ENCODE peak calls at places on chromosome 19, in six cellular contexts. W, E, T, P, C and G are unnamed samples.

GRCh38 chr19:29878973-29879654 is 62.9 kb upstream of the URI1 start:
- DNase-seq in W (peak; percentile 59), E (no peak), T (peak; percentile 21), P (no peak), C (peak; percentile 50), G (peak; percentile 28)

GRCh38 chr19:47781590-47782318 is 3.3 kb downstream of the SELENOW start:
- DNase-seq in W (no peak), E (no peak), T (no peak), P (peak; percentile 63), C (no peak), G (peak; percentile 25)

GRCh38 chr19:35901055-35901644 is 810 bp upstream of the NFKBID start:
- DNase-seq in W (peak; percentile 27), E (no peak), T (peak; percentile 65), P (no peak), C (peak; percentile 21), G (no peak)

GRCh38 chr19:12783226-12783848 is 7.9 kb upstream of the JUNB start:
- DNase-seq in W (no peak), E (no peak), T (no peak), P (no peak), C (peak; percentile 64), G (no peak)

GRCh38 chr19:30719189-30719990 is 347.2 kb downstream of the ZNF536 start:
- DNase-seq in W (no peak), E (no peak), T (peak; percentile 22), P (peak; percentile 69), C (peak; percentile 68), G (no peak)

GRCh38 chr19:40237791-40238190 is 11.3 kb upstream of the CCNP start:
- DNase-seq in W (no peak), E (no peak), T (no peak), P (no peak), C (no peak), G (no peak)

GRCh38 chr19:29668746-29669609 is 3.7 kb downstream of the PLEKHF1 start:
- DNase-seq in W (no peak), E (no peak), T (no peak), P (no peak), C (no peak), G (peak; percentile 37)

GRCh38 chr19:20039203-20039723 is at the start of gene ZNF682:
- DNase-seq in W (peak; percentile 74), E (peak; percentile 79), T (peak; percentile 91), P (peak; percentile 94), C (peak; percentile 100), G (peak; percentile 84)

GRCh38 chr19:32661318-32661717 is 13.7 kb downstream of the ANKRD27 start:
- DNase-seq in W (no peak), E (no peak), T (no peak), P (no peak), C (no peak), G (no peak)

GRCh38 chr19:34487651-34488051 is 6.1 kb downstream of the WTIP start:
- DNase-seq in W (no peak), E (no peak), T (no peak), P (no peak), C (no peak), G (no peak)

GRCh38 chr19:45913874-45914830 is at the start of gene NANOS2:
- DNase-seq in W (peak; percentile 13), E (no peak), T (no peak), P (no peak), C (peak; percentile 98), G (no peak)

GRCh38 chr19:48400018-48400742 is 6.7 kb downstream of the GRIN2D start:
- DNase-seq in W (peak; percentile 41), E (no peak), T (peak; percentile 76), P (peak; percentile 42), C (peak; percentile 99), G (peak; percentile 53)

GRCh38 chr19:37583340-37583739 is 11.3 kb downstream of the ZNF571 start:
- DNase-seq in W (no peak), E (no peak), T (no peak), P (no peak), C (peak; percentile 66), G (no peak)

GRCh38 chr19:53037101-53038097 is 7.1 kb upstream of the ERVV-2 start:
- DNase-seq in W (no peak), E (no peak), T (peak; percentile 60), P (no peak), C (peak; percentile 87), G (peak; percentile 8)

GRCh38 chr19:40596608-40597328 is 4.4 kb upstream of the LTBP4 start:
- DNase-seq in W (peak; percentile 59), E (no peak), T (peak; percentile 60), P (peak; percentile 78), C (peak; percentile 80), G (no peak)

GRCh38 chr19:38942471-38943181 is 11.9 kb downstream of the MRPS12 start:
- DNase-seq in W (no peak), E (no peak), T (no peak), P (no peak), C (no peak), G (no peak)

GRCh38 chr19:49921871-49922755 is 6.9 kb upstream of the ATF5 start:
- DNase-seq in W (peak; percentile 40), E (peak; percentile 34), T (peak; percentile 60), P (no peak), C (no peak), G (peak; percentile 53)

GRCh38 chr19:43700368-43701015 is 15.4 kb upstream of the IRGC start:
- DNase-seq in W (peak; percentile 70), E (no peak), T (peak; percentile 85), P (peak; percentile 70), C (no peak), G (peak; percentile 46)

DNA sequence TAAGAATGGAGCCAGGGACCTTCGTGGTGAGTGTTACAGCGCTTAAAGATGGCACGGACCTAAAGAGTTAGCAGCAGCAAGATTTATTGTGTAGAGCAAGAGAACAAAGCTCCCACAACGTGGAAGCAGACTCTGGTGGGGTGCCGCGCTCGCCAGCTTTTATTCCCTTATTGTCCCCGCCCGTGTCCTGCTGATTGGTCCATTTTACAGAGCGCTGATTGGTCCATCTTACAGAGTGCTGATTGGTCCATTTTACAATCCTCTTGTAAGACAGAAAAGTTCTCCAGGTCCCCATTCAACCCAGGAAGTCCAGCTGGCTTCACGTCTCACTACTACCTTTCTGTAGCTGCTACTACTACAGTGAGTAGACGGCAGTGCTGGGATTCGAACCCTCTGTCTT is 6.0 kb downstream of the OSCAR start:
- DNase-seq in W (no peak), E (no peak), T (no peak), P (no peak), C (peak; percentile 14), G (no peak)
- TF ChIP-seq CTCF in W (no peak), E (no peak), T (no peak), P (no peak), C (no peak), G (no peak)

DNA sequence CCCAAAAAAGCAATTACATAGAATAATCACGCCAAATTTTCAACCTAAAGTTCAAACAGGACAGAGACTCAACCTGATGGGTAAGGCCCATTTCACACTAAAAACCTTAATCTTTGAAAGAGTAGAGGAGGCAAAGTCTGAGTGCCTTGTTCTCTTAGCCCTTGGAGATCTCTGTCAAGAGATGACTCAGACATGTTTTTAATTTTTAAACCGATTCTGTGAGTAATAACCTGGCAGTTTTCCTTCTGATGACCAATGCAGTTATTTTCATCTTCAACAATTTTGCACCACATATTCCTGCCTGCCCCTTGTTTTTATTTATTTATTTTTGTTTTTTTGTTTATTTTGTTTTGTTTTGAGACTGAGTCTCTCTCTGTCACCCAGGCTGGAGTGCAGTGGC is 11.5 kb upstream of the TNFSF9 start:
- DNase-seq in W (peak; percentile 96), E (peak; percentile 52), T (peak; percentile 81), P (no peak), C (no peak), G (peak; percentile 86)
- H3K4me3 ChIP-seq in W (no peak overlapping the region), E (no peak overlapping the region), T (no peak overlapping the region), P (no peak overlapping the region), C (no peak overlapping the region), G (no peak overlapping the region)

GRCh38 chr19:27776020-27776419 is 1436.9 kb downstream of the UQCRFS1 start:
- DNase-seq in W (peak; percentile 25), E (no peak), T (peak; percentile 15), P (no peak), C (peak; percentile 69), G (peak; percentile 3)

GRCh38 chr19:27779953-27780352 is 1433.0 kb downstream of the UQCRFS1 start:
- DNase-seq in W (no peak), E (no peak), T (no peak), P (no peak), C (no peak), G (no peak)

GRCh38 chr19:27777242-27777641 is 1435.7 kb downstream of the UQCRFS1 start:
- DNase-seq in W (no peak), E (no peak), T (no peak), P (no peak), C (no peak), G (no peak)

GRCh38 chr19:27776524-27776923 is 1436.4 kb downstream of the UQCRFS1 start:
- DNase-seq in W (no peak), E (no peak), T (no peak), P (no peak), C (no peak), G (no peak)

DNA sequence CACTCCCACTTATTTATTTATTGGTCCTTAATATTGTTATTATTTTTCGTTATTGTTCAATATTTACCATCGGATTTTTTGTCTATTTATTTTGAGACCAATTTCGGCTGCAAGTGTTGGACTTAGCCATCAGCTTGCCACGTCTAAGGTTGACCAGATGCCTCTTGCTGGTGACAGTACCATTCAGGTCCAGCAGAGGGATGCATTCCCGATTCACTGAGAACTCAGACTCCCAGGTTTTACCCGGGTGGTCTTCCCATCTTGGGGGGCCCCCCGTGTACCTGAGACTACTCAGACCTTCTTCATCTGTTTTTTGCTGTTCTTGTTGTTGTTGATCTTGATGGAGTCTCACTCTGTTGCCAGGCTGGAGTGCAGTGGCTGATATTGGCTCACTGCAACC is 1435.2 kb downstream of the UQCRFS1 start:
- DNase-seq in W (no peak), E (no peak), T (no peak), P (no peak), C (peak; percentile 66), G (no peak)
- TF ChIP-seq CTCF in W (no peak), E (no peak), T (no peak), P (no peak), C (peak; percentile 55), G (no peak)

GRCh38 chr19:1273263-1274041 is 1.9 kb upstream of the FAM174C start:
- DNase-seq in W (no peak), E (no peak), T (no peak), P (no peak), C (no peak), G (no peak)
- H3K4me3 ChIP-seq in W (peak overlapping the region; percentile 70), E (no peak overlapping the region), T (peak overlapping the region; percentile 7), P (no peak overlapping the region), C (peak overlapping the region; percentile 88), G (no peak overlapping the region)